ENCODE peak calls at places on chromosomes 13 and 19, in six cellular contexts. T is activated naive CD8-positive, alpha-beta T cell treated with anti-CD3 and anti-CD28 coated beads, Interleukin-2, amount 50 U/mL, for 24 hours; V is RCC 7860; H is activated T-cell treated with anti-CD3 and anti-CD28 coated beads, Interleukin-2, amount 50 U/mL, for 4 hours; G is NCI-H460; L is mesendoderm. F is an unnamed sample.

GRCh38 chr19:38658462-38659306 is 11.2 kb downstream of the ACTN4 start:
- DNase-seq in L (peak; percentile 78), H (no peak), V (peak; percentile 98), T (no peak), G (peak; percentile 84), F (no peak)

GRCh38 chr19:16223746-16224145 is 26.0 kb downstream of the AP1M1 start:
- DNase-seq in H (no peak), T (no peak), G (no peak), V (no peak), L (no peak), F (no peak)

GRCh38 chr13:113126265-113127150 is 3.9 kb downstream of the F10 start:
- DNase-seq in T (no peak), G (no peak), V (no peak), L (no peak), H (no peak), F (no peak)

GRCh38 chr13:45781553-45782326 is 69.8 kb downstream of the SIAH3 start:
- DNase-seq in L (no peak), H (no peak), T (no peak), V (no peak), G (peak; percentile 7), F (no peak)

GRCh38 chr13:50419466-50419865 is 404.2 kb downstream of the KCNRG start:
- DNase-seq in G (no peak), V (no peak), L (no peak), H (no peak), T (no peak), F (no peak)

GRCh38 chr19:7904074-7905020 is 670 bp downstream of the MAP2K7 start:
- DNase-seq in V (no peak), H (no peak), T (no peak), L (peak; percentile 46), G (no peak), F (peak; percentile 65)

GRCh38 chr19:32676186-32676894 is 692 bp downstream of the RGS9BP start:
- DNase-seq in H (no peak), G (no peak), T (no peak), L (peak; percentile 48), V (no peak), F (peak; percentile 23)

GRCh38 chr19:46731007-46731501 is 14.1 kb upstream of the PRKD2 start:
- DNase-seq in H (no peak), T (no peak), G (no peak), L (peak; percentile 59), V (peak; percentile 94), F (no peak)

GRCh38 chr13:79637086-79637763 is 156.3 kb downstream of the NDFIP2 start:
- DNase-seq in G (no peak), T (no peak), V (no peak), L (no peak), H (no peak), F (no peak)

GRCh38 chr13:36310417-36311108 is 12.9 kb upstream of the CCDC169 start:
- DNase-seq in H (no peak), G (no peak), L (no peak), T (no peak), V (no peak), F (no peak)

GRCh38 chr13:93857126-93857525 is 622.4 kb downstream of the DCT start:
- DNase-seq in T (no peak), G (no peak), L (no peak), V (no peak), H (no peak), F (no peak)

GRCh38 chr13:44022196-44022595 is 142.5 kb downstream of the LACC1 start:
- DNase-seq in V (no peak), G (no peak), L (no peak), H (no peak), T (no peak), F (no peak)

GRCh38 chr19:40419066-40419612 is 6.0 kb upstream of the PRX start:
- DNase-seq in L (no peak), T (no peak), H (no peak), V (no peak), G (no peak), F (no peak)

GRCh38 chr13:72537400-72537780 is 190.0 kb downstream of the MZT1 start:
- DNase-seq in G (no peak), L (no peak), H (no peak), V (no peak), T (no peak), F (no peak)

GRCh38 chr19:16435238-16435911 is 36.4 kb downstream of the EPS15L1 start:
- DNase-seq in L (peak; percentile 57), V (peak; percentile 90), H (no peak), T (no peak), G (no peak), F (no peak)

GRCh38 chr13:105817011-105817410 is 718.5 kb downstream of the EFNB2 start:
- DNase-seq in T (no peak), H (no peak), L (peak; percentile 94), G (no peak), V (no peak), F (no peak)

GRCh38 chr13:111519490-111520170 is 199.2 kb downstream of the TEX29 start:
- DNase-seq in L (no peak), V (no peak), G (no peak), H (no peak), T (no peak), F (no peak)

GRCh38 chr19:55489711-55490477 is 1.7 kb downstream of the SSC5D start:
- DNase-seq in H (no peak), G (no peak), L (no peak), V (no peak), T (no peak), F (no peak)

GRCh38 chr13:41981961-41982723 is 21.2 kb upstream of the VWA8 start:
- DNase-seq in G (no peak), H (no peak), L (no peak), T (no peak), V (no peak), F (no peak)

GRCh38 chr13:53901593-53901992 is 873.0 kb downstream of the OLFM4 start:
- DNase-seq in L (no peak), V (no peak), G (no peak), T (no peak), H (no peak), F (no peak)

GRCh38 chr13:30679483-30680330 is 55.6 kb upstream of the ALOX5AP start:
- DNase-seq in H (peak; percentile 20), T (no peak), L (peak; percentile 56), V (no peak), G (no peak), F (peak; percentile 36)

GRCh38 chr19:10230155-10230903 is 802 bp downstream of the S1PR2 start:
- DNase-seq in V (no peak), H (peak; percentile 84), T (peak; percentile 64), L (peak; percentile 82), G (no peak), F (peak; percentile 82)

GRCh38 chr19:1001538-1002166 is 1.4 kb downstream of the GRIN3B start:
- DNase-seq in L (peak; percentile 55), T (peak; percentile 84), H (peak; percentile 73), G (no peak), V (no peak), F (peak; percentile 78)

GRCh38 chr13:92989301-92989700 is 237.3 kb upstream of the GPC6 start:
- DNase-seq in L (peak; percentile 30), G (no peak), T (no peak), V (no peak), H (no peak), F (no peak)

GRCh38 chr13:30849611-30850010 is 56.5 kb upstream of the MEDAG start:
- DNase-seq in T (no peak), V (no peak), H (no peak), G (no peak), L (no peak), F (no peak)

GRCh38 chr13:27425918-27426630 is 1.7 kb downstream of the GTF3A start:
- DNase-seq in T (peak; percentile 73), L (peak; percentile 82), H (peak; percentile 66), G (peak; percentile 73), V (peak; percentile 69), F (peak; percentile 71)

GRCh38 chr19:12156254-12157058 is at the start of gene ZNF625:
- DNase-seq in G (no peak), V (peak; percentile 77), L (peak; percentile 98), T (peak; percentile 60), H (no peak), F (peak; percentile 24)

GRCh38 chr13:114145256-114145655 is 12.8 kb upstream of the RASA3 start:
- DNase-seq in G (no peak), V (no peak), T (no peak), H (peak; percentile 2), L (no peak), F (peak; percentile 15)